ENCODE peak calls at places on chromosomes 16 and 17, in eight cellular contexts. J is stomach, X is progenitor cell of endocrine pancreas, M is kidney epithelial cell, K is cardiac fibroblast, R is Panc1, A is fibroblast of lung, Q is heart left ventricle. B is an unnamed sample.

GRCh38 chr17:14904406-14904805 is 360.7 kb downstream of the PMP22 start:
- DNase-seq in J (no peak), X (no peak), M (no peak), K (peak; percentile 11), R (no peak), A (no peak), Q (no peak), B (no peak)

GRCh38 chr16:89915303-89916232 is 3.1 kb upstream of the MC1R start:
- DNase-seq in J (no peak), X (no peak), M (no peak), K (no peak), R (no peak), A (no peak), Q (no peak), B (no peak)

GRCh38 chr16:87780385-87780989 is 14.7 kb upstream of the KLHDC4 start:
- DNase-seq in J (peak; percentile 34), X (no peak), M (no peak), K (peak; percentile 73), R (no peak), A (no peak), Q (peak; percentile 54), B (peak; percentile 39)

GRCh38 chr17:70329751-70330150 is 160.4 kb downstream of the KCNJ2 start:
- DNase-seq in J (no peak), X (no peak), M (no peak), K (no peak), R (no peak), A (no peak), Q (no peak), B (no peak)

GRCh38 chr16:90046971-90047713 is 27.9 kb upstream of the DBNDD1 start:
- DNase-seq in J (peak; percentile 80), X (no peak), M (no peak), K (peak; percentile 85), R (no peak), A (peak; percentile 68), Q (peak; percentile 74), B (no peak)

GRCh38 chr17:1153795-1154546 is 25.8 kb downstream of the ABR start:
- DNase-seq in J (no peak), X (no peak), M (peak; percentile 28), K (peak; percentile 89), R (no peak), A (peak; percentile 84), Q (peak; percentile 60), B (no peak)

GRCh38 chr16:72990003-72990521 is 57.9 kb downstream of the ZFHX3 start:
- DNase-seq in J (peak; percentile 61), X (no peak), M (no peak), K (peak; percentile 72), R (no peak), A (peak; percentile 88), Q (peak; percentile 74), B (no peak)

GRCh38 chr16:86492961-86493639 is 17.2 kb upstream of the FOXF1 start:
- DNase-seq in J (no peak), X (no peak), M (no peak), K (no peak), R (no peak), A (no peak), Q (no peak), B (no peak)

GRCh38 chr16:88331989-88332920 is 50.5 kb upstream of the ZNF469 start:
- DNase-seq in J (peak; percentile 49), X (no peak), M (peak; percentile 96), K (peak; percentile 99), R (peak; percentile 48), A (peak; percentile 100), Q (no peak), B (no peak)

GRCh38 chr16:55401036-55401435 is 77.0 kb downstream of the IRX6 start:
- DNase-seq in J (no peak), X (no peak), M (no peak), K (no peak), R (no peak), A (no peak), Q (no peak), B (no peak)

GRCh38 chr17:35057332-35057915 is 6.1 kb downstream of the RFFL start:
- DNase-seq in J (no peak), X (no peak), M (no peak), K (no peak), R (no peak), A (no peak), Q (no peak), B (no peak)

GRCh38 chr17:38613981-38614779 is 8.4 kb upstream of the SRCIN1 start:
- DNase-seq in J (no peak), X (no peak), M (no peak), K (no peak), R (no peak), A (no peak), Q (no peak), B (no peak)

GRCh38 chr17:15941781-15942180 is 3.1 kb upstream of the ADORA2B start:
- DNase-seq in J (no peak), X (no peak), M (no peak), K (no peak), R (no peak), A (no peak), Q (no peak), B (no peak)

GRCh38 chr16:87895641-87896141 is 26.4 kb upstream of the SLC7A5 start:
- DNase-seq in J (peak; percentile 37), X (no peak), M (no peak), K (no peak), R (no peak), A (peak; percentile 56), Q (no peak), B (peak; percentile 32)

GRCh38 chr17:31787857-31788570 is 71.0 kb downstream of the COPRS start:
- DNase-seq in J (no peak), X (no peak), M (peak; percentile 48), K (peak; percentile 86), R (no peak), A (peak; percentile 87), Q (peak; percentile 42), B (no peak)

GRCh38 chr16:13767215-13767614 is 152.7 kb upstream of the ERCC4 start:
- DNase-seq in J (no peak), X (no peak), M (peak; percentile 1), K (no peak), R (no peak), A (no peak), Q (no peak), B (no peak)
- TF ChIP-seq CTCF in J (no peak), X (peak; percentile 74), M (peak; percentile 50), K (no peak), R (peak; percentile 46), A (no peak), Q (peak; percentile 44), B (no peak)

DNA sequence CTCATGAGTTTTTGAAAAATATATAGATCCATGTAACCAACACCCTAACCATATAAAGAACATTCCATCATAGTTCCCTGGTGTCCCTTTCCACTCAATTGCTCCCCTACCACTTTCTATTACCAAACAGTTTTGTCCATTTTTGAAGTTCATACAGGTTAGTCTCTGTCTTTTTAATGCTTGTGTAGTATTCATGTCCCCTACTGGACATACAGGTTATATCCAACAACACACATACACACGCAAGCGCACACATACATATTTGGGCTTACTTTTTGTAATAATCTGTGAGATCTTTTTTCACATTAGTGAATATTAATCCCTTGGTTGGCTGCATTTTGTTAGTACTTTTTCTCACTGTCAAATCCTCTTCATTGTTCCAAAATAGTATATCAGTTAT is 6.4 kb downstream of the CRYBA1 start:
- DNase-seq in J (no peak), X (no peak), M (no peak), K (no peak), R (no peak), A (no peak), Q (no peak), B (no peak)
- TF ChIP-seq CTCF in J (no peak), X (no peak), M (no peak), K (no peak), R (no peak), A (no peak), Q (no peak), B (no peak)

GRCh38 chr16:5496013-5496412 is 398.4 kb upstream of the EEF2KMT start:
- DNase-seq in J (no peak), X (no peak), M (no peak), K (no peak), R (no peak), A (no peak), Q (no peak), B (no peak)

GRCh38 chr16:5487728-5488127 is 390.1 kb upstream of the EEF2KMT start:
- DNase-seq in J (no peak), X (no peak), M (no peak), K (no peak), R (no peak), A (no peak), Q (no peak), B (no peak)

GRCh38 chr16:5488581-5488980 is 391.0 kb upstream of the EEF2KMT start:
- DNase-seq in J (no peak), X (no peak), M (no peak), K (no peak), R (no peak), A (no peak), Q (no peak), B (no peak)

GRCh38 chr16:5490499-5490898 is 392.9 kb upstream of the EEF2KMT start:
- DNase-seq in J (no peak), X (peak; percentile 57), M (no peak), K (no peak), R (no peak), A (no peak), Q (no peak), B (no peak)
- TF ChIP-seq CTCF in J (peak; percentile 15), X (peak; percentile 97), M (peak; percentile 51), K (peak; percentile 25), R (peak; percentile 94), A (no peak), Q (peak; percentile 53), B (no peak)

GRCh38 chr17:17030515-17031211 is 11.6 kb upstream of the MPRIP start:
- DNase-seq in J (no peak), X (no peak), M (no peak), K (no peak), R (no peak), A (no peak), Q (no peak), B (no peak)

GRCh38 chr17:17034028-17034427 is 8.2 kb upstream of the MPRIP start:
- DNase-seq in J (no peak), X (no peak), M (no peak), K (no peak), R (no peak), A (no peak), Q (no peak), B (no peak)

GRCh38 chr17:17029938-17030337 is 12.3 kb upstream of the MPRIP start:
- DNase-seq in J (no peak), X (no peak), M (no peak), K (no peak), R (no peak), A (no peak), Q (peak; percentile 23), B (no peak)

GRCh38 chr17:17033466-17033865 is 8.8 kb upstream of the MPRIP start:
- DNase-seq in J (no peak), X (no peak), M (no peak), K (no peak), R (no peak), A (no peak), Q (peak; percentile 13), B (no peak)

DNA sequence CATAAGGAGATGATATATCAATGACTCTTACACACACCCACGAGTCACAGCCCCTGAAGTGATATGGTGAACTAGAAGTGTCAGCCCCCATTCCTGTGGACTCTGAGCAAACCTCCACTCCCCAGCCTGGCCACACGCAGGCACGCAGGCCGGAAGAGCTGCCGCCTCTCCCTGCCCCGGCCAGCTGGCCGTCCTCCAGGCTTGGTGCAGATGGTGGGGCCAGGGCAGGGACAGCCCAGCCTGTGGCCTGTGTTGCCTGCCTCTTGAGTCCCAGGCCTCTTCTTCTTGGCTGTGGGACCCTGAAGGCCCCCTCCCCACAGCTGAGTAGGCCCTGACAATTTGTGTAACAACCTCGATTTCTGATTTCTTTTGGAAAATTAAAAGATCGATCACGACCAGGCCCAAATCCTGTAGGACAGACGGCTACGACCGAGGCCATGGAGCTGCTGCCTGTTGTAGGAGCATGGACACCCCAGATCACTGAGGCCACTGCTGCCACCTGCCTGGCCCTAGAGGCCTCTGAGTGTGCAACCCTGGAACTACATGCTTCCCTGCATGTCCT is 10.0 kb upstream of the MPRIP start:
- DNase-seq in J (peak; percentile 84), X (no peak), M (no peak), K (peak; percentile 81), R (no peak), A (peak; percentile 58), Q (peak; percentile 76), B (no peak)
- TF ChIP-seq CTCF in J (no peak), X (no peak), M (no peak), K (no peak), R (no peak), A (no peak), Q (no peak), B (no peak)

B was measured in activated B cell treated with CpG ODN at 0.5 μM for 24 hours.